ENCODE peak calls at places on chromosomes 13 and 19, in nine cellular contexts. One of them, this sample, is unnamed.

GRCh38 chr19:17429661-17430101 is 9.8 kb downstream of the MVB12A start:
- DNase-seq in activated T-helper 1 cell treated with anti-CD3 and anti-CD28 coated beads, Interleukin-12 subunit alpha, Interleukin-12 subunit beta, Interleukin-2, Interleukin-4 antibody, amounts not matched to agents 30 ng/mL and 10 ng/mL and 1 ng/mL, durations not matched to agents 14 hours and 24 hours and 36 hours: no peak
- DNase-seq in iPS-NIHi11: no peak
- DNase-seq in activated naive CD8-positive, alpha-beta T cell treated with anti-CD3 and anti-CD28 coated beads for 36 hours: no peak
- DNase-seq in mesendoderm: no peak
- DNase-seq in H54: no peak
- DNase-seq in left cardiac atrium: no peak
- DNase-seq in nephron progenitor cell: no peak
- DNase-seq in AG04450: no peak
- DNase-seq in this sample: no peak

GRCh38 chr19:40542197-40542859 is 34.3 kb upstream of the SHKBP1 start:
- DNase-seq in activated T-helper 1 cell treated with anti-CD3 and anti-CD28 coated beads, Interleukin-12 subunit alpha, Interleukin-12 subunit beta, Interleukin-2, Interleukin-4 antibody, amounts not matched to agents 30 ng/mL and 10 ng/mL and 1 ng/mL, durations not matched to agents 14 hours and 24 hours and 36 hours: no peak
- DNase-seq in iPS-NIHi11: no peak
- DNase-seq in activated naive CD8-positive, alpha-beta T cell treated with anti-CD3 and anti-CD28 coated beads for 36 hours: no peak
- DNase-seq in mesendoderm: no peak
- DNase-seq in H54: no peak
- DNase-seq in left cardiac atrium: peak; percentile 59
- DNase-seq in nephron progenitor cell: no peak
- DNase-seq in AG04450: peak; percentile 61
- DNase-seq in this sample: peak; percentile 60

GRCh38 chr13:113946409-113947181 is 27.3 kb downstream of the C13orf46 start:
- DNase-seq in activated T-helper 1 cell treated with anti-CD3 and anti-CD28 coated beads, Interleukin-12 subunit alpha, Interleukin-12 subunit beta, Interleukin-2, Interleukin-4 antibody, amounts not matched to agents 30 ng/mL and 10 ng/mL and 1 ng/mL, durations not matched to agents 14 hours and 24 hours and 36 hours: no peak
- DNase-seq in iPS-NIHi11: no peak
- DNase-seq in activated naive CD8-positive, alpha-beta T cell treated with anti-CD3 and anti-CD28 coated beads for 36 hours: no peak
- DNase-seq in mesendoderm: no peak
- DNase-seq in H54: no peak
- DNase-seq in left cardiac atrium: no peak
- DNase-seq in nephron progenitor cell: no peak
- DNase-seq in AG04450: no peak
- DNase-seq in this sample: no peak

GRCh38 chr19:51093510-51094345 is 11.0 kb upstream of the KLK14 start:
- DNase-seq in activated T-helper 1 cell treated with anti-CD3 and anti-CD28 coated beads, Interleukin-12 subunit alpha, Interleukin-12 subunit beta, Interleukin-2, Interleukin-4 antibody, amounts not matched to agents 30 ng/mL and 10 ng/mL and 1 ng/mL, durations not matched to agents 14 hours and 24 hours and 36 hours: no peak
- DNase-seq in iPS-NIHi11: no peak
- DNase-seq in activated naive CD8-positive, alpha-beta T cell treated with anti-CD3 and anti-CD28 coated beads for 36 hours: no peak
- DNase-seq in mesendoderm: no peak
- DNase-seq in H54: no peak
- DNase-seq in left cardiac atrium: no peak
- DNase-seq in nephron progenitor cell: no peak
- DNase-seq in AG04450: no peak
- DNase-seq in this sample: no peak

GRCh38 chr13:105333416-105333815 is 1202.0 kb downstream of the EFNB2 start:
- DNase-seq in activated T-helper 1 cell treated with anti-CD3 and anti-CD28 coated beads, Interleukin-12 subunit alpha, Interleukin-12 subunit beta, Interleukin-2, Interleukin-4 antibody, amounts not matched to agents 30 ng/mL and 10 ng/mL and 1 ng/mL, durations not matched to agents 14 hours and 24 hours and 36 hours: no peak
- DNase-seq in iPS-NIHi11: no peak
- DNase-seq in activated naive CD8-positive, alpha-beta T cell treated with anti-CD3 and anti-CD28 coated beads for 36 hours: no peak
- DNase-seq in mesendoderm: no peak
- DNase-seq in H54: no peak
- DNase-seq in left cardiac atrium: no peak
- DNase-seq in nephron progenitor cell: no peak
- DNase-seq in AG04450: no peak
- DNase-seq in this sample: no peak

GRCh38 chr13:109500146-109500773 is 286.1 kb downstream of the IRS2 start:
- DNase-seq in activated T-helper 1 cell treated with anti-CD3 and anti-CD28 coated beads, Interleukin-12 subunit alpha, Interleukin-12 subunit beta, Interleukin-2, Interleukin-4 antibody, amounts not matched to agents 30 ng/mL and 10 ng/mL and 1 ng/mL, durations not matched to agents 14 hours and 24 hours and 36 hours: no peak
- DNase-seq in iPS-NIHi11: peak; percentile 39
- DNase-seq in activated naive CD8-positive, alpha-beta T cell treated with anti-CD3 and anti-CD28 coated beads for 36 hours: no peak
- DNase-seq in mesendoderm: peak; percentile 68
- DNase-seq in H54: no peak
- DNase-seq in left cardiac atrium: no peak
- DNase-seq in nephron progenitor cell: peak; percentile 38
- DNase-seq in AG04450: no peak
- DNase-seq in this sample: no peak

GRCh38 chr13:97108535-97108910 is 113.6 kb upstream of the MBNL2 start:
- DNase-seq in activated T-helper 1 cell treated with anti-CD3 and anti-CD28 coated beads, Interleukin-12 subunit alpha, Interleukin-12 subunit beta, Interleukin-2, Interleukin-4 antibody, amounts not matched to agents 30 ng/mL and 10 ng/mL and 1 ng/mL, durations not matched to agents 14 hours and 24 hours and 36 hours: no peak
- DNase-seq in iPS-NIHi11: no peak
- DNase-seq in activated naive CD8-positive, alpha-beta T cell treated with anti-CD3 and anti-CD28 coated beads for 36 hours: no peak
- DNase-seq in mesendoderm: no peak
- DNase-seq in H54: peak; percentile 37
- DNase-seq in left cardiac atrium: no peak
- DNase-seq in nephron progenitor cell: no peak
- DNase-seq in AG04450: no peak
- DNase-seq in this sample: no peak

GRCh38 chr13:41670873-41671443 is 213.6 kb downstream of the RGCC start:
- DNase-seq in activated T-helper 1 cell treated with anti-CD3 and anti-CD28 coated beads, Interleukin-12 subunit alpha, Interleukin-12 subunit beta, Interleukin-2, Interleukin-4 antibody, amounts not matched to agents 30 ng/mL and 10 ng/mL and 1 ng/mL, durations not matched to agents 14 hours and 24 hours and 36 hours: no peak
- DNase-seq in iPS-NIHi11: no peak
- DNase-seq in activated naive CD8-positive, alpha-beta T cell treated with anti-CD3 and anti-CD28 coated beads for 36 hours: no peak
- DNase-seq in mesendoderm: no peak
- DNase-seq in H54: no peak
- DNase-seq in left cardiac atrium: no peak
- DNase-seq in nephron progenitor cell: no peak
- DNase-seq in AG04450: no peak
- DNase-seq in this sample: no peak

GRCh38 chr19:49359851-49360845 is 2.1 kb downstream of the TEAD2 start:
- DNase-seq in activated T-helper 1 cell treated with anti-CD3 and anti-CD28 coated beads, Interleukin-12 subunit alpha, Interleukin-12 subunit beta, Interleukin-2, Interleukin-4 antibody, amounts not matched to agents 30 ng/mL and 10 ng/mL and 1 ng/mL, durations not matched to agents 14 hours and 24 hours and 36 hours: no peak
- DNase-seq in iPS-NIHi11: no peak
- DNase-seq in activated naive CD8-positive, alpha-beta T cell treated with anti-CD3 and anti-CD28 coated beads for 36 hours: no peak
- DNase-seq in mesendoderm: no peak
- DNase-seq in H54: no peak
- DNase-seq in left cardiac atrium: no peak
- DNase-seq in nephron progenitor cell: no peak
- DNase-seq in AG04450: no peak
- DNase-seq in this sample: no peak

This sample was measured in fibroblast of the conjunctiva.